ENCODE peak calls at places on chromosomes 3 and 15, in nine cellular contexts. One of them, this sample, is unnamed.

GRCh38 chr15:75620776-75621536 is 4.6 kb downstream of the SNUPN start:
- DNase-seq in amygdala: no peak
- DNase-seq in lung microvascular endothelial cell: peak
- DNase-seq in SW 1271: no peak
- DNase-seq in choroid plexus epithelial cell: peak
- DNase-seq in ovary: peak
- DNase-seq in A549: no peak
- DNase-seq in nephron progenitor cell: no peak
- DNase-seq in activated gamma-delta T cell treated with anti-CD3 and anti-CD28 coated beads, Interleukin-2, amount 50 U/mL, for 16 hours: no peak
- DNase-seq in this sample: peak

GRCh38 chr15:73464602-73465001 is 21.6 kb downstream of the REC114 start:
- DNase-seq in SW 1271: no peak
- DNase-seq in activated gamma-delta T cell treated with anti-CD3 and anti-CD28 coated beads, Interleukin-2, amount 50 U/mL, for 16 hours: no peak
- DNase-seq in amygdala: no peak
- DNase-seq in ovary: no peak
- DNase-seq in A549: peak
- DNase-seq in nephron progenitor cell: no peak
- DNase-seq in lung microvascular endothelial cell: no peak
- DNase-seq in choroid plexus epithelial cell: peak
- DNase-seq in this sample: peak

GRCh38 chr15:88574646-88575045 is 28.2 kb upstream of the DET1 start:
- DNase-seq in A549: no peak
- DNase-seq in SW 1271: no peak
- DNase-seq in choroid plexus epithelial cell: no peak
- DNase-seq in amygdala: no peak
- DNase-seq in ovary: no peak
- DNase-seq in activated gamma-delta T cell treated with anti-CD3 and anti-CD28 coated beads, Interleukin-2, amount 50 U/mL, for 16 hours: no peak
- DNase-seq in nephron progenitor cell: no peak
- DNase-seq in lung microvascular endothelial cell: no peak
- DNase-seq in this sample: no peak

GRCh38 chr3:20316238-20316637 is 130.2 kb upstream of the SGO1 start:
- DNase-seq in A549: no peak
- DNase-seq in nephron progenitor cell: no peak
- DNase-seq in activated gamma-delta T cell treated with anti-CD3 and anti-CD28 coated beads, Interleukin-2, amount 50 U/mL, for 16 hours: no peak
- DNase-seq in ovary: no peak
- DNase-seq in amygdala: no peak
- DNase-seq in lung microvascular endothelial cell: no peak
- DNase-seq in choroid plexus epithelial cell: no peak
- DNase-seq in SW 1271: no peak
- DNase-seq in this sample: no peak

GRCh38 chr3:346186-346585 is 149.6 kb downstream of the CHL1 start:
- DNase-seq in ovary: no peak
- DNase-seq in amygdala: no peak
- DNase-seq in lung microvascular endothelial cell: no peak
- DNase-seq in SW 1271: no peak
- DNase-seq in choroid plexus epithelial cell: no peak
- DNase-seq in nephron progenitor cell: no peak
- DNase-seq in A549: no peak
- DNase-seq in activated gamma-delta T cell treated with anti-CD3 and anti-CD28 coated beads, Interleukin-2, amount 50 U/mL, for 16 hours: no peak
- DNase-seq in this sample: no peak

GRCh38 chr15:45522931-45523331 is 376 bp upstream of the SLC30A4 start:
- DNase-seq in SW 1271: peak
- DNase-seq in choroid plexus epithelial cell: peak
- DNase-seq in ovary: no peak
- DNase-seq in amygdala: no peak
- DNase-seq in activated gamma-delta T cell treated with anti-CD3 and anti-CD28 coated beads, Interleukin-2, amount 50 U/mL, for 16 hours: no peak
- DNase-seq in nephron progenitor cell: peak
- DNase-seq in A549: no peak
- DNase-seq in lung microvascular endothelial cell: peak
- DNase-seq in this sample: peak

GRCh38 chr3:143795849-143796248 is 52.4 kb downstream of the SLC9A9 start:
- DNase-seq in A549: no peak
- DNase-seq in nephron progenitor cell: no peak
- DNase-seq in choroid plexus epithelial cell: peak
- DNase-seq in amygdala: no peak
- DNase-seq in SW 1271: no peak
- DNase-seq in ovary: no peak
- DNase-seq in lung microvascular endothelial cell: no peak
- DNase-seq in activated gamma-delta T cell treated with anti-CD3 and anti-CD28 coated beads, Interleukin-2, amount 50 U/mL, for 16 hours: no peak
- DNase-seq in this sample: no peak

GRCh38 chr3:73542127-73542526 is 82.6 kb downstream of the PDZRN3 start:
- DNase-seq in nephron progenitor cell: no peak
- DNase-seq in SW 1271: no peak
- DNase-seq in A549: no peak
- DNase-seq in choroid plexus epithelial cell: no peak
- DNase-seq in lung microvascular endothelial cell: no peak
- DNase-seq in ovary: no peak
- DNase-seq in amygdala: no peak
- DNase-seq in activated gamma-delta T cell treated with anti-CD3 and anti-CD28 coated beads, Interleukin-2, amount 50 U/mL, for 16 hours: no peak
- DNase-seq in this sample: no peak

GRCh38 chr3:188276366-188276765 is 122.4 kb downstream of the LPP start:
- DNase-seq in ovary: no peak
- DNase-seq in nephron progenitor cell: no peak
- DNase-seq in SW 1271: no peak
- DNase-seq in A549: no peak
- DNase-seq in lung microvascular endothelial cell: no peak
- DNase-seq in amygdala: no peak
- DNase-seq in choroid plexus epithelial cell: no peak
- DNase-seq in activated gamma-delta T cell treated with anti-CD3 and anti-CD28 coated beads, Interleukin-2, amount 50 U/mL, for 16 hours: no peak
- DNase-seq in this sample: no peak

GRCh38 chr3:109050591-109051167 is 67.3 kb downstream of the MORC1 start:
- DNase-seq in amygdala: no peak
- DNase-seq in ovary: no peak
- DNase-seq in A549: peak
- DNase-seq in choroid plexus epithelial cell: peak
- DNase-seq in lung microvascular endothelial cell: peak
- DNase-seq in nephron progenitor cell: peak
- DNase-seq in activated gamma-delta T cell treated with anti-CD3 and anti-CD28 coated beads, Interleukin-2, amount 50 U/mL, for 16 hours: no peak
- DNase-seq in SW 1271: no peak
- DNase-seq in this sample: peak

GRCh38 chr15:67941643-67942315 is 101.9 kb upstream of the RNU6-1 start:
- DNase-seq in activated gamma-delta T cell treated with anti-CD3 and anti-CD28 coated beads, Interleukin-2, amount 50 U/mL, for 16 hours: no peak
- DNase-seq in nephron progenitor cell: no peak
- DNase-seq in SW 1271: no peak
- DNase-seq in A549: no peak
- DNase-seq in amygdala: no peak
- DNase-seq in ovary: no peak
- DNase-seq in lung microvascular endothelial cell: no peak
- DNase-seq in choroid plexus epithelial cell: peak
- DNase-seq in this sample: no peak

GRCh38 chr15:78930577-78931388 is 14.1 kb downstream of the CTSH start:
- DNase-seq in nephron progenitor cell: no peak
- DNase-seq in choroid plexus epithelial cell: peak
- DNase-seq in lung microvascular endothelial cell: peak
- DNase-seq in activated gamma-delta T cell treated with anti-CD3 and anti-CD28 coated beads, Interleukin-2, amount 50 U/mL, for 16 hours: no peak
- DNase-seq in A549: peak
- DNase-seq in amygdala: no peak
- DNase-seq in SW 1271: no peak
- DNase-seq in ovary: no peak
- DNase-seq in this sample: no peak

GRCh38 chr15:89041507-89041906 is 46.7 kb upstream of the ABHD2 start:
- DNase-seq in A549: no peak
- DNase-seq in amygdala: no peak
- DNase-seq in SW 1271: no peak
- DNase-seq in choroid plexus epithelial cell: no peak
- DNase-seq in ovary: no peak
- DNase-seq in activated gamma-delta T cell treated with anti-CD3 and anti-CD28 coated beads, Interleukin-2, amount 50 U/mL, for 16 hours: no peak
- DNase-seq in nephron progenitor cell: no peak
- DNase-seq in lung microvascular endothelial cell: no peak
- DNase-seq in this sample: no peak

GRCh38 chr3:131349946-131350347 is 31.6 kb upstream of the NUDT16 start:
- DNase-seq in activated gamma-delta T cell treated with anti-CD3 and anti-CD28 coated beads, Interleukin-2, amount 50 U/mL, for 16 hours: no peak
- DNase-seq in nephron progenitor cell: no peak
- DNase-seq in ovary: peak
- DNase-seq in amygdala: no peak
- DNase-seq in SW 1271: peak
- DNase-seq in lung microvascular endothelial cell: no peak
- DNase-seq in choroid plexus epithelial cell: peak
- DNase-seq in A549: peak
- DNase-seq in this sample: peak

GRCh38 chr15:40310001-40310959 is 2.5 kb upstream of the PLCB2 start:
- DNase-seq in ovary: no peak
- DNase-seq in nephron progenitor cell: peak
- DNase-seq in activated gamma-delta T cell treated with anti-CD3 and anti-CD28 coated beads, Interleukin-2, amount 50 U/mL, for 16 hours: no peak
- DNase-seq in choroid plexus epithelial cell: no peak
- DNase-seq in lung microvascular endothelial cell: peak
- DNase-seq in SW 1271: no peak
- DNase-seq in amygdala: no peak
- DNase-seq in A549: peak
- DNase-seq in this sample: peak

GRCh38 chr3:122493296-122493695 is 21.4 kb downstream of the KPNA1 start:
- DNase-seq in A549: no peak
- DNase-seq in amygdala: no peak
- DNase-seq in lung microvascular endothelial cell: no peak
- DNase-seq in choroid plexus epithelial cell: peak
- DNase-seq in nephron progenitor cell: no peak
- DNase-seq in activated gamma-delta T cell treated with anti-CD3 and anti-CD28 coated beads, Interleukin-2, amount 50 U/mL, for 16 hours: no peak
- DNase-seq in SW 1271: no peak
- DNase-seq in ovary: no peak
- DNase-seq in this sample: no peak

GRCh38 chr3:139111392-139112229 is 66.9 kb upstream of the PRR23C start:
- DNase-seq in SW 1271: no peak
- DNase-seq in A549: peak
- DNase-seq in nephron progenitor cell: peak
- DNase-seq in activated gamma-delta T cell treated with anti-CD3 and anti-CD28 coated beads, Interleukin-2, amount 50 U/mL, for 16 hours: peak
- DNase-seq in ovary: peak
- DNase-seq in choroid plexus epithelial cell: peak
- DNase-seq in lung microvascular endothelial cell: peak
- DNase-seq in amygdala: peak
- DNase-seq in this sample: peak

GRCh38 chr3:195884691-195885035 is 23.7 kb downstream of the TNK2 start:
- DNase-seq in lung microvascular endothelial cell: no peak
- DNase-seq in ovary: no peak
- DNase-seq in A549: no peak
- DNase-seq in choroid plexus epithelial cell: no peak
- DNase-seq in SW 1271: no peak
- DNase-seq in activated gamma-delta T cell treated with anti-CD3 and anti-CD28 coated beads, Interleukin-2, amount 50 U/mL, for 16 hours: no peak
- DNase-seq in amygdala: no peak
- DNase-seq in nephron progenitor cell: no peak
- DNase-seq in this sample: no peak

GRCh38 chr3:113912551-113913246 is 35.1 kb upstream of the ZDHHC23 start:
- DNase-seq in activated gamma-delta T cell treated with anti-CD3 and anti-CD28 coated beads, Interleukin-2, amount 50 U/mL, for 16 hours: no peak
- DNase-seq in A549: peak
- DNase-seq in lung microvascular endothelial cell: peak
- DNase-seq in choroid plexus epithelial cell: peak
- DNase-seq in nephron progenitor cell: no peak
- DNase-seq in amygdala: no peak
- DNase-seq in SW 1271: peak
- DNase-seq in ovary: no peak
- DNase-seq in this sample: peak

GRCh38 chr3:142602630-142603339 is 6.6 kb downstream of the PLS1 start:
- DNase-seq in nephron progenitor cell: no peak
- DNase-seq in ovary: no peak
- DNase-seq in SW 1271: no peak
- DNase-seq in activated gamma-delta T cell treated with anti-CD3 and anti-CD28 coated beads, Interleukin-2, amount 50 U/mL, for 16 hours: no peak
- DNase-seq in A549: no peak
- DNase-seq in lung microvascular endothelial cell: no peak
- DNase-seq in amygdala: no peak
- DNase-seq in choroid plexus epithelial cell: no peak
- DNase-seq in this sample: no peak

GRCh38 chr15:66184936-66185790 is 68.4 kb downstream of the MEGF11 start:
- DNase-seq in A549: no peak
- DNase-seq in lung microvascular endothelial cell: no peak
- DNase-seq in SW 1271: no peak
- DNase-seq in activated gamma-delta T cell treated with anti-CD3 and anti-CD28 coated beads, Interleukin-2, amount 50 U/mL, for 16 hours: no peak
- DNase-seq in choroid plexus epithelial cell: no peak
- DNase-seq in nephron progenitor cell: no peak
- DNase-seq in amygdala: no peak
- DNase-seq in ovary: no peak
- DNase-seq in this sample: no peak